ENCODE peak calls at places on chromosomes 1 and 21, in six cellular contexts. T, Z, L, W, F and G are unnamed samples.

GRCh38 chr21:38956791-38957571 is 151.3 kb downstream of the ETS2 start:
- DNase-seq in T (peak), Z (peak), L (no peak), W (no peak), F (no peak), G (no peak)

GRCh38 chr1:31095298-31095981 is 29.9 kb upstream of the PUM1 start:
- DNase-seq in T (no peak), Z (peak), L (no peak), W (no peak), F (no peak), G (no peak)

GRCh38 chr1:247367786-247368342 is 36.2 kb upstream of the ZNF496 start:
- DNase-seq in T (no peak), Z (peak), L (no peak), W (no peak), F (no peak), G (no peak)

GRCh38 chr1:78649628-78650027 is at the start of gene IFI44:
- DNase-seq in T (peak), Z (peak), L (no peak), W (peak), F (peak), G (peak)

GRCh38 chr1:13808729-13809131 is 108.7 kb downstream of the PRDM2 start:
- DNase-seq in T (peak), Z (peak), L (no peak), W (no peak), F (peak), G (no peak)

GRCh38 chr1:178716111-178716510 is 8.9 kb upstream of the RALGPS2 start:
- DNase-seq in T (no peak), Z (peak), L (no peak), W (no peak), F (no peak), G (no peak)

GRCh38 chr1:79037085-79037484 is 30.6 kb upstream of the ADGRL4 start:
- DNase-seq in T (no peak), Z (no peak), L (no peak), W (no peak), F (no peak), G (no peak)

GRCh38 chr1:38071530-38072266 is 25.1 kb upstream of the POU3F1 start:
- DNase-seq in T (no peak), Z (peak), L (no peak), W (no peak), F (no peak), G (no peak)

GRCh38 chr1:205298191-205298994 is 23.2 kb downstream of the NUAK2 start:
- DNase-seq in T (no peak), Z (peak), L (peak), W (no peak), F (peak), G (no peak)

GRCh38 chr1:187568067-187568466 is 739.3 kb downstream of the PLA2G4A start:
- DNase-seq in T (no peak), Z (no peak), L (no peak), W (no peak), F (no peak), G (no peak)

GRCh38 chr1:210855440-210855839 is 278.5 kb downstream of the KCNH1 start:
- DNase-seq in T (no peak), Z (no peak), L (no peak), W (no peak), F (no peak), G (no peak)

GRCh38 chr21:14120091-14120734 is 90.5 kb downstream of the LIPI start:
- DNase-seq in T (no peak), Z (peak), L (no peak), W (no peak), F (peak), G (no peak)

GRCh38 chr1:85596947-85597346 is 16.4 kb downstream of the CCN1 start:
- DNase-seq in T (no peak), Z (no peak), L (no peak), W (no peak), F (no peak), G (no peak)

GRCh38 chr21:29064850-29065481 is 8.5 kb downstream of the CCT8 start:
- DNase-seq in T (no peak), Z (no peak), L (no peak), W (no peak), F (no peak), G (no peak)

GRCh38 chr1:36876990-36877389 is 157.3 kb downstream of the GRIK3 start:
- DNase-seq in T (no peak), Z (no peak), L (no peak), W (no peak), F (no peak), G (no peak)

GRCh38 chr1:38045431-38046332 is 911 bp downstream of the POU3F1 start:
- DNase-seq in T (peak), Z (no peak), L (no peak), W (no peak), F (peak), G (no peak)

GRCh38 chr1:153368477-153368876 is 6.9 kb downstream of the S100A12 start:
- DNase-seq in T (no peak), Z (no peak), L (no peak), W (no peak), F (no peak), G (no peak)

GRCh38 chr1:145922266-145922665 is 3.7 kb upstream of the PEX11B start:
- DNase-seq in T (no peak), Z (peak), L (no peak), W (no peak), F (no peak), G (no peak)

GRCh38 chr1:145926706-145927072 is 595 bp downstream of the RBM8A start:
- DNase-seq in T (no peak), Z (no peak), L (no peak), W (no peak), F (no peak), G (no peak)

GRCh38 chr1:145927916-145928647 is 798 bp upstream of the RBM8A start:
- DNase-seq in T (no peak), Z (no peak), L (no peak), W (no peak), F (peak), G (peak)

GRCh38 chr1:145927073-145927886 is at the start of gene RBM8A:
- DNase-seq in T (peak), Z (peak), L (peak), W (peak), F (peak), G (peak)
- TF ChIP-seq POLR2A in T (peak), Z (peak), L (peak), W (peak), F (peak), G (peak)

DNA sequence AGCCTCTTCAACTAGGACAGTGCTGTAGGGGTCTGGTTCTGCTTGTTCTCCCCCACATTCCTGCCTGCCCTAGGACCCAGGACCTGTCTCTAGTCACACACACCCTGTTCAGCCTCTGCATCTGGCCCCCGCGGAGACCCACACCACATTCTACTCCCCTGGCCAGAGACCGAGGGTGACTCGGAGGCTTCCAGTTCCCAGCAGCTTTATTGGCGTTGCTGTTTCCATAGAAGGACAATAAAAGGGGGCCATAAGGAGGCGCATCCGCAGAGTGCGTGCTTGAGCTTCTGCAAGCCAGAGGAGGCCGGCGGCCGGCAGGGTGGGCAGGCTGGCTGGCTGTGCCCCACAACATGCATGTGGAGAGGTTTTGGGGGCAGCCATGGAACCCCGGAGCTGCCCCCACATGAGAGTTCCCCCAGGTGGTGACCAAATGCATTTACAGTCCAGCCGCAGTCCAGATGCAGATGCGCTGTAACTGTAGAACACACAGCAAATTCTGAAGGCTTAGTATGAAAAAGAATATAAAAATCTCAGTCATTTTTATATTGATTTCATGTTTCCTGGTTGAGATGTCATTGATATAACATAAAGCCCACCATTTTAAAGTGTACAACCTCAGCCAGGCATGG is 52.4 kb downstream of the PDE9A start:
- DNase-seq in T (no peak), Z (no peak), L (no peak), W (no peak), F (no peak), G (no peak)
- H3K4me3 ChIP-seq in T (no peak), Z (no peak), L (no peak), W (no peak), F (no peak), G (no peak)

DNA sequence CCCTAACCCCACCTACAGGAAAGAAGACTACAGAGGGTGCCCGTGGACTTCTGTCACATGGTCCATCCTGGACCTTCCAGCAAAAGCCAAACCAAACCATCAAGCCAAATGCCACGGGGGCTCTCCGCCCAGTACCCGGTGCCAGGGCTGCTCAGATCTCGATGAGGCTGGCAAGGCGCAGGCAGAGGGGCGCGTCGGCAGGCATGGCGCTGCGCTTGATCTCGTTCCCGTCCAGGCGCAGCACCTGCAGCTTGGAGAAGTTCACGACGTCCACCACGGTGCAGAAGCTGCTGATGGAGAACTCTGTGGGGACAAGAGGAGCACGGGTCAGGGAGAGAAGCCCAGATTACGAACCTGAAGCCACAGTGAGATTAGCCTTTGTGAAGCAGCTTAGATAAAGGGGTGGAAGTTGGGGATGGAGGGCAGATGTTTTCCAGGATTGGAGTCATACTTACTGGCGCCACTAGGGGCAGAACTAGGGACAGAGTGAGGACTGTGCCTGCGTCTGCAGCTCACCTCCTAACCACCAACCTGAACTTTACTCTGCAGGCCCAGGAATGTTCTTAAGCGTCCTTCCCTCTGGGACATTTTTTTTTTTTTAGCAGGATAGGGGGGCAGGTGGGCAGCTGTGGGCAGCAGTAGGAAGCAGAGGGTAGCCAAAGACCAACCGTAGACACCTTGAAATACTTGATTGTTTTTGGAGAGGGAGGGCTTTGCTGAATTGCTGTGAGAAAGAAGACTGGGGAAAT is 8.6 kb downstream of the FMOD start:
- DNase-seq in T (peak), Z (peak), L (peak), W (no peak), F (peak), G (no peak)
- TF ChIP-seq CTCF in T (peak), Z (peak), L (peak), W (peak), F (peak), G (peak)

GRCh38 chr1:196651637-196652215 is at the start of gene CFH:
- DNase-seq in T (no peak), Z (peak), L (no peak), W (no peak), F (no peak), G (no peak)
- TF ChIP-seq POLR2A in T (no peak), Z (no peak), L (no peak), W (peak), F (peak), G (no peak)